ENCODE peak calls at places on chromosome 18, in four cellular contexts. M is choroid plexus epithelial cell; S is CD8-positive, alpha-beta memory T cell; N is HT1080. T is an unnamed sample.

GRCh38 chr18:55549474-55550104 is 38.4 kb downstream of the TCF4 start:
- DNase-seq in M (no peak), S (no peak), N (no peak), T (no peak)

GRCh38 chr18:33062834-33063364 is 290.1 kb upstream of the KLHL14 start:
- DNase-seq in M (no peak), S (no peak), N (no peak), T (no peak)

GRCh38 chr18:79625195-79625923 is 54.2 kb upstream of the CTDP1 start:
- DNase-seq in M (peak), S (no peak), N (no peak), T (no peak)

GRCh38 chr18:53489266-53489665 is 735.2 kb downstream of the MBD2 start:
- DNase-seq in M (no peak), S (no peak), N (no peak), T (no peak)

GRCh38 chr18:63319383-63320040 is at the start of gene BCL2:
- DNase-seq in M (peak), S (no peak), N (peak), T (no peak)

GRCh38 chr18:75854808-75855207 is 427.3 kb upstream of the SMIM21 start:
- DNase-seq in M (no peak), S (no peak), N (no peak), T (no peak)

GRCh38 chr18:28494151-28494550 is 317.2 kb upstream of the CDH2 start:
- DNase-seq in M (peak), S (no peak), N (no peak), T (no peak)

GRCh38 chr18:74579704-74580103 is 18.0 kb upstream of the ZNF407 start:
- DNase-seq in M (peak), S (no peak), N (peak), T (no peak)